ENCODE peak calls at places on chromosomes 16 and 17, in eight cellular contexts. H, B, C, Z, X, Y, N and Q are unnamed samples.

GRCh38 chr17:75688209-75688771 is 21.2 kb downstream of the SAP30BP start:
- DNase-seq in H (no peak), B (peak; percentile 77), C (no peak), Z (no peak), X (peak; percentile 48), Y (no peak), N (no peak), Q (peak; percentile 75)

GRCh38 chr16:57268804-57269800 is 15.4 kb downstream of the PLLP start:
- DNase-seq in H (no peak), B (no peak), C (no peak), Z (no peak), X (peak; percentile 29), Y (no peak), N (no peak), Q (no peak)

GRCh38 chr16:27408012-27408601 is 6.1 kb downstream of the IL21R start:
- DNase-seq in H (peak; percentile 30), B (peak; percentile 65), C (no peak), Z (no peak), X (peak; percentile 28), Y (no peak), N (no peak), Q (peak; percentile 85)

GRCh38 chr17:50111687-50112655 is 16.8 kb downstream of the PDK2 start:
- DNase-seq in H (no peak), B (no peak), C (peak; percentile 17), Z (no peak), X (no peak), Y (no peak), N (no peak), Q (no peak)

GRCh38 chr16:57379579-57379978 is 7.3 kb downstream of the CX3CL1 start:
- DNase-seq in H (no peak), B (peak; percentile 52), C (no peak), Z (no peak), X (no peak), Y (no peak), N (no peak), Q (no peak)

GRCh38 chr17:60527701-60528100 is 1.7 kb upstream of the APPBP2 start:
- DNase-seq in H (no peak), B (no peak), C (no peak), Z (no peak), X (no peak), Y (no peak), N (no peak), Q (no peak)

GRCh38 chr17:31549121-31549524 is 157.6 kb downstream of the RAB11FIP4 start:
- DNase-seq in H (no peak), B (no peak), C (peak; percentile 59), Z (no peak), X (no peak), Y (no peak), N (no peak), Q (peak; percentile 72)

GRCh38 chr17:28807925-28808641 is 34.5 kb downstream of the FAM222B start:
- DNase-seq in H (peak; percentile 85), B (peak; percentile 85), C (peak; percentile 64), Z (no peak), X (peak; percentile 78), Y (peak; percentile 82), N (no peak), Q (no peak)

GRCh38 chr16:50067290-50067853 is 1.6 kb downstream of the HEATR3 start:
- DNase-seq in H (peak; percentile 53), B (peak; percentile 16), C (peak; percentile 37), Z (no peak), X (peak; percentile 37), Y (no peak), N (no peak), Q (peak; percentile 35)

GRCh38 chr16:11047939-11048500 is 103.7 kb downstream of the CLEC16A start:
- DNase-seq in H (no peak), B (no peak), C (no peak), Z (no peak), X (no peak), Y (no peak), N (no peak), Q (no peak)